ENCODE peak calls at places on chromosome 3, in nine cellular contexts. C is GM12892, I is transverse colon, G is uterus, Q is adrenal gland, H is A549, O is spleen, F is heart left ventricle, B is K562. A is an unnamed sample.

GRCh38 chr3:194661374-194661773 is 10.6 kb downstream of the LSG1 start:
- DNase-seq in C (no peak), I (no peak), G (no peak), Q (no peak), H (no peak), O (no peak), F (no peak), B (no peak), A (peak; percentile 83)

GRCh38 chr3:123384256-123384655 is 64.6 kb downstream of the ADCY5 start:
- DNase-seq in C (no peak), I (no peak), G (no peak), Q (no peak), H (no peak), O (no peak), F (peak; percentile 20), B (no peak), A (no peak)

GRCh38 chr3:13379191-13379830 is 40.8 kb downstream of the NUP210 start:
- DNase-seq in C (no peak), I (no peak), G (peak; percentile 37), Q (peak; percentile 78), H (no peak), O (no peak), F (no peak), B (no peak), A (no peak)

GRCh38 chr3:12194669-12195161 is 36.0 kb upstream of the TIMP4 start:
- DNase-seq in C (no peak), I (peak; percentile 78), G (no peak), Q (no peak), H (peak; percentile 86), O (peak; percentile 82), F (no peak), B (peak; percentile 67), A (no peak)

GRCh38 chr3:51708216-51708845 is 1.5 kb downstream of the GRM2 start:
- DNase-seq in C (peak; percentile 13), I (peak; percentile 2), G (peak; percentile 2), Q (peak; percentile 24), H (no peak), O (peak; percentile 36), F (peak; percentile 18), B (no peak), A (no peak)

GRCh38 chr3:158233791-158234190 is 123.9 kb downstream of the RSRC1 start:
- DNase-seq in C (no peak), I (no peak), G (no peak), Q (no peak), H (no peak), O (no peak), F (no peak), B (no peak), A (peak; percentile 79)

GRCh38 chr3:177959188-177959587 is 577.0 kb upstream of the KCNMB2 start:
- DNase-seq in C (no peak), I (no peak), G (no peak), Q (no peak), H (no peak), O (no peak), F (no peak), B (no peak), A (no peak)

GRCh38 chr3:195155842-195156241 is 115.1 kb downstream of the XXYLT1 start:
- DNase-seq in C (no peak), I (no peak), G (no peak), Q (no peak), H (no peak), O (no peak), F (no peak), B (no peak), A (no peak)

GRCh38 chr3:134376385-134376765 is 2.1 kb upstream of the AMOTL2 start:
- DNase-seq in C (no peak), I (no peak), G (no peak), Q (peak; percentile 15), H (no peak), O (peak; percentile 66), F (no peak), B (no peak), A (no peak)

DNA sequence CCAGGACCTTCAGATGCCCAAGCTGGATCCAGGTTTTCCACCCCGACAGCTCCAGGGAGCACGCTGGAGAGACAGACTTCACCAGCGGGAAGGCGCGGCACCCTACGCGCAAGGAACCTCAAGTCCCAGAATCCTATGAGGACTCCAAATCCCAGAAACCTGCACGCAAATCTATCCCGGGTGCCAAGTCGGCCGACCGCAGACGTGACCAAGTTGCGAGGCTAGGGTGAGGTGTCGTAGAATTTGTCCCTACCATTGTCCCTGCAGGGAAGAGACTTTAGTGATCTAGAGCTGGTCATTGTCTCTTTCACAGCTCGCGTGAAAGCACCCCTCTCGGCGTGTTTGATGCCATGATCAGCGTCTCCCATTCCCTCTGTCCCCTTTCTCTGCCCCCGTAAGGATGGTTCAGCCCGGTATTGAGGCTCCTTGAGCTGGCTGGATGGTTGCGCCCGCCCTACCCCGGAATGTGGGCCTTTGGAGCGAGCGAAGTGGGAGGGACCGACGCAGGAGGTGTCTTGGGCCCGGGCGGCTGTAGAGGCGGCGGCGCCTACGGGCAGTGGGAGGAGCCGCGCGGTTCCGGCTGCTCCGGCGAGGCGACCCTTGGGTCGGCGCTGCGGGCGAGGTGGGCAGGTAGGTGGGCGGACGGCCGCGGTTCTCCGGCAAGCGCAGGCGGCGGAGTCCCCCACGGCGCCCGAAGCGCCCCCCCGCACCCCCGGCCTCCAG is at the start of gene PRKCI:
- DNase-seq in C (peak; percentile 85), I (peak; percentile 96), G (peak; percentile 94), Q (peak; percentile 97), H (peak; percentile 98), O (peak; percentile 97), F (peak; percentile 97), B (peak; percentile 98), A (peak; percentile 97)
- TF ChIP-seq POLR2A in C (no peak), I (peak; percentile 89), G (peak; percentile 88), Q (peak; percentile 57), H (peak; percentile 72), O (peak; percentile 54), F (no peak), B (peak; percentile 77), A (peak; percentile 52)

GRCh38 chr3:153219147-153219546 is 57.1 kb downstream of the RAP2B start:
- DNase-seq in C (no peak), I (no peak), G (no peak), Q (no peak), H (no peak), O (no peak), F (no peak), B (no peak), A (no peak)

GRCh38 chr3:153215497-153215896 is 53.5 kb downstream of the RAP2B start:
- DNase-seq in C (no peak), I (no peak), G (no peak), Q (no peak), H (no peak), O (no peak), F (no peak), B (no peak), A (no peak)

GRCh38 chr3:153210660-153211059 is 48.6 kb downstream of the RAP2B start:
- DNase-seq in C (no peak), I (no peak), G (no peak), Q (no peak), H (no peak), O (no peak), F (no peak), B (no peak), A (no peak)

GRCh38 chr3:153216928-153217327 is 54.9 kb downstream of the RAP2B start:
- DNase-seq in C (no peak), I (no peak), G (no peak), Q (no peak), H (no peak), O (no peak), F (no peak), B (no peak), A (no peak)

DNA sequence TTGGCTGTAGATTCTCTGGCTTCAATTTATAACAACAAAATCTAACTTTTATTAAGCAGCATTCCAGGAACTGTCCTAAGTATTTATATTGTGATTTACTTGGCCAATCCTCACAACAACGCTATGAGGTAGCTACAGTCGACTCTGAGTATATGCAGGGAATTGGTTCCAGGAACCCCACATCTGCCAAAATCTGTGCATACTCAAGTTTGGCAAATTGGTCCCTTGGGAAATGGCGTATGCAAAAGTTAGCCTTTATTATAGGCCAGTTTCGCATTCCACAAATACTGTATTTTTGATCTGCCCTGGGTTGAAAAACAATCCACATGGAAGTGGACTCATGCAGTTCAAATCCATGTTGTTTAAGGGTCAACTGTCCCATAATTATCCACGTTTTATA is 53.9 kb downstream of the RAP2B start:
- DNase-seq in C (no peak), I (no peak), G (no peak), Q (no peak), H (no peak), O (no peak), F (no peak), B (no peak), A (no peak)
- TF ChIP-seq POLR2A in C (no peak), I (no peak), G (no peak), Q (no peak), H (no peak), O (no peak), F (no peak), B (no peak), A (no peak)

GRCh38 chr3:8529738-8530525 is 28.3 kb downstream of the LMCD1 start:
- DNase-seq in C (no peak), I (no peak), G (no peak), Q (no peak), H (peak; percentile 33), O (no peak), F (no peak), B (no peak), A (no peak)

GRCh38 chr3:8536106-8537052 is 34.8 kb downstream of the LMCD1 start:
- DNase-seq in C (no peak), I (no peak), G (no peak), Q (no peak), H (peak; percentile 33), O (no peak), F (no peak), B (no peak), A (no peak)

GRCh38 chr3:8537440-8537839 is 35.8 kb downstream of the LMCD1 start:
- DNase-seq in C (no peak), I (no peak), G (no peak), Q (no peak), H (no peak), O (no peak), F (no peak), B (no peak), A (no peak)

GRCh38 chr3:8529197-8529637 is 27.6 kb downstream of the LMCD1 start:
- DNase-seq in C (no peak), I (no peak), G (peak; percentile 51), Q (no peak), H (peak; percentile 34), O (no peak), F (no peak), B (no peak), A (no peak)

DNA sequence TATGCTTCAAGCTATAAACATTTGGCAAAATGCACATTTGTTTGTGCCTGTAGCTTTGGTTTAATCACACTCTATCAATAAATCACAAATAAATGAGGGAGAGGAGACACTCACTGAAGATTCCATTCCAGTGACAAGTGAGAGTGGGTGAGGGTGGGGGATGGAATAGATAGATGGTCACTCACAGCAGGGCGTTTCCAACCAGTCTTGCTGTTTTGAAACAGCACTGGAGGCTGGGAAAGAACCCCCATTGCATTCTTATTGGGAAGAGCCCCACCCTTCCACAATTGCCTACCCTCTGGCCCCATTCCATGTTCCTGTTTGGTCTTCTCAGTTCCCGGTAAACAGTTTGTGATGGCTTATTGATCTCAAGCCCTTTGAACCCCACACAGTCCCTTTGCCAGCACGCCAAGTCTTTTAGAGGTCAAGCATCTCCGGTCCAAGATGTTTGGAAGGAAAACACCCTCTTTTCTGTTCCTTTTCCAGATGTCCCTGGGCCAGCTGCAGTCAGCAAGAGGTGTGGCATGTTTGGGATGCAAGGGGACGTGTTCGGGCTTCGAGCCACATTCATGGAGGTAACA is 30.7 kb downstream of the LMCD1 start:
- DNase-seq in C (no peak), I (no peak), G (no peak), Q (no peak), H (peak; percentile 32), O (no peak), F (no peak), B (no peak), A (no peak)
- TF ChIP-seq POLR2A in C (no peak), I (no peak), G (no peak), Q (no peak), H (no peak), O (no peak), F (no peak), B (no peak), A (no peak)

GRCh38 chr3:138066972-138067371 is 48.4 kb downstream of the DZIP1L start:
- DNase-seq in C (no peak), I (no peak), G (no peak), Q (no peak), H (no peak), O (no peak), F (no peak), B (no peak), A (no peak)
- TF ChIP-seq POLR2A in C (no peak), I (no peak), G (no peak), Q (no peak), H (no peak), O (no peak), F (no peak), B (no peak), A (no peak)

A was measured in erythroblast.